ENCODE peak calls at places on chromosome 14, in six cellular contexts. K is NCI-H1417; H is stimulated activated CD8-positive, alpha-beta memory T cell treated with anti-CD3 and anti-CD28 coated beads, Interleukin-7, amount 100 ng/mL, for 1 hour; D is neural crest cell; E is psoas muscle; F is WTC11. O is an unnamed sample.

GRCh38 chr14:43539210-43539609 is 967.9 kb downstream of the FSCB start:
- DNase-seq in K (no peak), H (no peak), D (no peak), E (no peak), F (peak), O (peak)

GRCh38 chr14:44846232-44846824 is 115.4 kb downstream of the KLHL28 start:
- DNase-seq in K (peak), H (no peak), D (peak), E (no peak), F (no peak), O (no peak)

GRCh38 chr14:59427653-59428578 is 37.3 kb downstream of the GPR135 start:
- DNase-seq in K (peak), H (no peak), D (no peak), E (peak), F (no peak), O (no peak)

GRCh38 chr14:33432407-33433023 is 493.8 kb downstream of the NPAS3 start:
- DNase-seq in K (peak), H (no peak), D (no peak), E (no peak), F (no peak), O (no peak)

GRCh38 chr14:65281991-65282908 is 130.3 kb upstream of the FUT8 start:
- DNase-seq in K (no peak), H (no peak), D (peak), E (no peak), F (peak), O (no peak)

GRCh38 chr14:74579447-74580274 is 32.4 kb downstream of the LTBP2 start:
- DNase-seq in K (no peak), H (no peak), D (no peak), E (peak), F (no peak), O (no peak)

GRCh38 chr14:61564623-61565091 is 130.7 kb upstream of the HIF1A start:
- DNase-seq in K (no peak), H (no peak), D (no peak), E (no peak), F (no peak), O (no peak)

GRCh38 chr14:104117341-104118005 is 20.9 kb upstream of the KIF26A start:
- DNase-seq in K (no peak), H (no peak), D (no peak), E (peak), F (peak), O (no peak)

GRCh38 chr14:105336477-105337287 is 22.1 kb downstream of the PACS2 start:
- DNase-seq in K (no peak), H (no peak), D (no peak), E (no peak), F (no peak), O (no peak)

GRCh38 chr14:55104051-55104954 is 24.7 kb upstream of the LGALS3 start:
- DNase-seq in K (no peak), H (no peak), D (no peak), E (no peak), F (no peak), O (no peak)

GRCh38 chr14:24378327-24378726 is 10.3 kb downstream of the NFATC4 start:
- DNase-seq in K (no peak), H (no peak), D (no peak), E (no peak), F (no peak), O (no peak)

GRCh38 chr14:92408186-92408585 is 85.2 kb downstream of the SLC24A4 start:
- DNase-seq in K (no peak), H (no peak), D (no peak), E (no peak), F (no peak), O (no peak)

GRCh38 chr14:99644723-99645544 is at the start of gene HHIPL1:
- DNase-seq in K (no peak), H (no peak), D (peak), E (peak), F (peak), O (no peak)

GRCh38 chr14:54338696-54339317 is 58.0 kb upstream of the CDKN3 start:
- DNase-seq in K (peak), H (no peak), D (no peak), E (no peak), F (no peak), O (no peak)

GRCh38 chr14:94671870-94672444 is 59.8 kb downstream of the SERPINA3 start:
- DNase-seq in K (no peak), H (no peak), D (no peak), E (no peak), F (no peak), O (no peak)

GRCh38 chr14:78950654-78951053 is 780.5 kb downstream of the NRXN3 start:
- DNase-seq in K (no peak), H (no peak), D (no peak), E (no peak), F (no peak), O (no peak)

GRCh38 chr14:64689292-64689691 is 14.9 kb upstream of the PLEKHG3 start:
- DNase-seq in K (no peak), H (no peak), D (no peak), E (no peak), F (no peak), O (no peak)

GRCh38 chr14:86652512-86652911 is 1122.6 kb downstream of the FLRT2 start:
- DNase-seq in K (no peak), H (no peak), D (no peak), E (no peak), F (no peak), O (no peak)

GRCh38 chr14:102901633-102902032 is 20.8 kb upstream of the AMN start:
- DNase-seq in K (no peak), H (no peak), D (no peak), E (no peak), F (no peak), O (no peak)

GRCh38 chr14:21406213-21406612 is 22.4 kb upstream of the SUPT16H start:
- DNase-seq in K (no peak), H (no peak), D (no peak), E (no peak), F (no peak), O (no peak)

GRCh38 chr14:104363891-104364760 is 215.4 kb upstream of the C14orf180 start:
- DNase-seq in K (no peak), H (no peak), D (no peak), E (peak), F (no peak), O (no peak)

GRCh38 chr14:26595922-26596721 is 1.7 kb downstream of the NOVA1 start:
- DNase-seq in K (no peak), H (no peak), D (peak), E (no peak), F (no peak), O (no peak)